ENCODE peak calls at places on chromosomes 1 and 21, in five cellular contexts. One of them, this sample, is unnamed.

GRCh38 chr1:220906561-220907334 is 27.5 kb downstream of the HLX start:
- DNase-seq in esophagus squamous epithelium: no peak
- DNase-seq in dorsolateral prefrontal cortex: no peak
- DNase-seq in NCI-H1417: peak
- DNase-seq in naive B cell: no peak
- DNase-seq in this sample: no peak

GRCh38 chr21:45538381-45539045 is 3.7 kb downstream of the SLC19A1 start:
- DNase-seq in esophagus squamous epithelium: no peak
- DNase-seq in dorsolateral prefrontal cortex: no peak
- DNase-seq in NCI-H1417: no peak
- DNase-seq in naive B cell: no peak
- DNase-seq in this sample: no peak

GRCh38 chr1:10726355-10726754 is 70.1 kb downstream of the CASZ1 start:
- DNase-seq in esophagus squamous epithelium: no peak
- DNase-seq in dorsolateral prefrontal cortex: peak
- DNase-seq in NCI-H1417: no peak
- DNase-seq in naive B cell: no peak
- DNase-seq in this sample: no peak

GRCh38 chr21:42983869-42984268 is 9.5 kb downstream of the PKNOX1 start:
- DNase-seq in esophagus squamous epithelium: no peak
- DNase-seq in dorsolateral prefrontal cortex: no peak
- DNase-seq in NCI-H1417: no peak
- DNase-seq in naive B cell: no peak
- DNase-seq in this sample: no peak

GRCh38 chr21:39852726-39853510 is 14.3 kb upstream of the PCP4 start:
- DNase-seq in esophagus squamous epithelium: no peak
- DNase-seq in dorsolateral prefrontal cortex: no peak
- DNase-seq in NCI-H1417: no peak
- DNase-seq in naive B cell: no peak
- DNase-seq in this sample: no peak

GRCh38 chr1:4512622-4513021 is 141.8 kb upstream of the AJAP1 start:
- DNase-seq in esophagus squamous epithelium: no peak
- DNase-seq in dorsolateral prefrontal cortex: no peak
- DNase-seq in NCI-H1417: no peak
- DNase-seq in naive B cell: no peak
- DNase-seq in this sample: no peak

GRCh38 chr1:50080904-50081586 is 27.7 kb upstream of the ELAVL4 start:
- DNase-seq in esophagus squamous epithelium: no peak
- DNase-seq in dorsolateral prefrontal cortex: no peak
- DNase-seq in NCI-H1417: peak
- DNase-seq in naive B cell: no peak
- DNase-seq in this sample: no peak

GRCh38 chr1:154749078-154749760 is 120.9 kb downstream of the KCNN3 start:
- DNase-seq in esophagus squamous epithelium: no peak
- DNase-seq in dorsolateral prefrontal cortex: no peak
- DNase-seq in NCI-H1417: no peak
- DNase-seq in naive B cell: no peak
- DNase-seq in this sample: no peak

GRCh38 chr1:156502396-156502748 is 1.8 kb upstream of the MEF2D start:
- DNase-seq in esophagus squamous epithelium: no peak
- DNase-seq in dorsolateral prefrontal cortex: no peak
- DNase-seq in NCI-H1417: no peak
- DNase-seq in naive B cell: no peak
- DNase-seq in this sample: no peak

GRCh38 chr1:228007801-228008341 is 1.1 kb downstream of the WNT3A start:
- DNase-seq in esophagus squamous epithelium: no peak
- DNase-seq in dorsolateral prefrontal cortex: no peak
- DNase-seq in NCI-H1417: no peak
- DNase-seq in naive B cell: no peak
- DNase-seq in this sample: no peak

GRCh38 chr1:119482517-119483425 is 24.2 kb upstream of the HSD3B1 start:
- DNase-seq in esophagus squamous epithelium: no peak
- DNase-seq in dorsolateral prefrontal cortex: no peak
- DNase-seq in NCI-H1417: no peak
- DNase-seq in naive B cell: no peak
- DNase-seq in this sample: no peak

GRCh38 chr1:55155522-55155921 is 59.6 kb downstream of the USP24 start:
- DNase-seq in esophagus squamous epithelium: no peak
- DNase-seq in dorsolateral prefrontal cortex: peak
- DNase-seq in NCI-H1417: peak
- DNase-seq in naive B cell: no peak
- DNase-seq in this sample: peak

GRCh38 chr1:15090373-15090772 is 63.2 kb upstream of the TMEM51 start:
- DNase-seq in esophagus squamous epithelium: no peak
- DNase-seq in dorsolateral prefrontal cortex: peak
- DNase-seq in NCI-H1417: peak
- DNase-seq in naive B cell: peak
- DNase-seq in this sample: no peak

GRCh38 chr1:119136401-119136800 is 4.1 kb downstream of the WARS2 start:
- DNase-seq in esophagus squamous epithelium: no peak
- DNase-seq in dorsolateral prefrontal cortex: no peak
- DNase-seq in NCI-H1417: no peak
- DNase-seq in naive B cell: no peak
- DNase-seq in this sample: no peak

GRCh38 chr1:8200317-8201115 is 117.4 kb upstream of the SLC45A1 start:
- DNase-seq in esophagus squamous epithelium: no peak
- DNase-seq in dorsolateral prefrontal cortex: no peak
- DNase-seq in NCI-H1417: no peak
- DNase-seq in naive B cell: no peak
- DNase-seq in this sample: no peak

GRCh38 chr21:36205962-36206361 is 49.3 kb downstream of the DOP1B start:
- DNase-seq in esophagus squamous epithelium: no peak
- DNase-seq in dorsolateral prefrontal cortex: no peak
- DNase-seq in NCI-H1417: no peak
- DNase-seq in naive B cell: no peak
- DNase-seq in this sample: no peak

GRCh38 chr1:40076895-40077312 is 20.1 kb downstream of the PPT1 start:
- DNase-seq in esophagus squamous epithelium: no peak
- DNase-seq in dorsolateral prefrontal cortex: no peak
- DNase-seq in NCI-H1417: no peak
- DNase-seq in naive B cell: no peak
- DNase-seq in this sample: no peak

GRCh38 chr1:115507256-115507589 is 134.5 kb upstream of the VANGL1 start:
- DNase-seq in esophagus squamous epithelium: no peak
- DNase-seq in dorsolateral prefrontal cortex: no peak
- DNase-seq in NCI-H1417: peak
- DNase-seq in naive B cell: no peak
- DNase-seq in this sample: no peak

GRCh38 chr1:155688318-155689121 is at the start of the genes DAP3 and YY1AP1:
- DNase-seq in esophagus squamous epithelium: peak
- DNase-seq in dorsolateral prefrontal cortex: peak
- DNase-seq in NCI-H1417: peak
- DNase-seq in naive B cell: peak
- DNase-seq in this sample: peak

GRCh38 chr1:94276900-94277581 is 39.7 kb upstream of the ARHGAP29 start:
- DNase-seq in esophagus squamous epithelium: no peak
- DNase-seq in dorsolateral prefrontal cortex: no peak
- DNase-seq in NCI-H1417: no peak
- DNase-seq in naive B cell: no peak
- DNase-seq in this sample: no peak

GRCh38 chr1:145858238-145858936 is 494 bp downstream of the PIAS3 start:
- DNase-seq in esophagus squamous epithelium: peak
- DNase-seq in dorsolateral prefrontal cortex: peak
- DNase-seq in NCI-H1417: peak
- DNase-seq in naive B cell: no peak
- DNase-seq in this sample: no peak

GRCh38 chr1:91129458-91129857 is 107.6 kb upstream of the ZNF644 start:
- DNase-seq in esophagus squamous epithelium: no peak
- DNase-seq in dorsolateral prefrontal cortex: no peak
- DNase-seq in NCI-H1417: no peak
- DNase-seq in naive B cell: no peak
- DNase-seq in this sample: no peak

GRCh38 chr1:44660176-44660575 is 14.1 kb downstream of the TMEM53 start:
- DNase-seq in esophagus squamous epithelium: no peak
- DNase-seq in dorsolateral prefrontal cortex: peak
- DNase-seq in NCI-H1417: peak
- DNase-seq in naive B cell: no peak
- DNase-seq in this sample: peak

GRCh38 chr1:9729523-9729922 is 78.0 kb downstream of the PIK3CD start:
- DNase-seq in esophagus squamous epithelium: no peak
- DNase-seq in dorsolateral prefrontal cortex: no peak
- DNase-seq in NCI-H1417: no peak
- DNase-seq in naive B cell: no peak
- DNase-seq in this sample: no peak

GRCh38 chr21:32829504-32829903 is 57.9 kb upstream of the PAXBP1 start:
- DNase-seq in esophagus squamous epithelium: no peak
- DNase-seq in dorsolateral prefrontal cortex: no peak
- DNase-seq in NCI-H1417: no peak
- DNase-seq in naive B cell: no peak
- DNase-seq in this sample: no peak

GRCh38 chr1:37574834-37575479 is 18.2 kb downstream of the DNALI1 start:
- DNase-seq in esophagus squamous epithelium: no peak
- DNase-seq in dorsolateral prefrontal cortex: no peak
- DNase-seq in NCI-H1417: no peak
- DNase-seq in naive B cell: no peak
- DNase-seq in this sample: no peak

GRCh38 chr1:22737374-22738068 is 26.9 kb downstream of the EPHB2 start:
- DNase-seq in esophagus squamous epithelium: no peak
- DNase-seq in dorsolateral prefrontal cortex: no peak
- DNase-seq in NCI-H1417: no peak
- DNase-seq in naive B cell: no peak
- DNase-seq in this sample: no peak

GRCh38 chr1:172393354-172393753 is 27.1 kb upstream of the C1orf105 start:
- DNase-seq in esophagus squamous epithelium: no peak
- DNase-seq in dorsolateral prefrontal cortex: no peak
- DNase-seq in NCI-H1417: no peak
- DNase-seq in naive B cell: peak
- DNase-seq in this sample: no peak

GRCh38 chr1:24828887-24829192 is 83.6 kb downstream of the CLIC4 start:
- DNase-seq in esophagus squamous epithelium: no peak
- DNase-seq in dorsolateral prefrontal cortex: no peak
- DNase-seq in NCI-H1417: peak
- DNase-seq in naive B cell: no peak
- DNase-seq in this sample: no peak